ENCODE peak calls at places on chromosomes 3 and 15, in ten cellular contexts. One of them, this sample, is unnamed.

GRCh38 chr3:9951126-9951525 is 1.1 kb downstream of the PRRT3 start:
- DNase-seq in HTR-8/SVneo: no peak
- DNase-seq in endothelial cell: no peak
- DNase-seq in ovary: no peak
- DNase-seq in AML-193: no peak
- DNase-seq in NCI-H1436: no peak
- DNase-seq in T47D: no peak
- DNase-seq in stimulated activated CD4-positive, alpha-beta T cell treated with anti-CD3 and anti-CD28 coated beads, Interleukin-2, amount 100 ng/mL, for 48 hours: peak; percentile 17
- DNase-seq in GM12891: no peak
- DNase-seq in head of caudate nucleus: no peak
- DNase-seq in this sample: no peak

GRCh38 chr15:48366574-48367312 is 35.5 kb downstream of the DUT start:
- DNase-seq in HTR-8/SVneo: no peak
- DNase-seq in T47D: no peak
- DNase-seq in GM12891: no peak
- DNase-seq in ovary: no peak
- DNase-seq in NCI-H1436: no peak
- DNase-seq in endothelial cell: no peak
- DNase-seq in stimulated activated CD4-positive, alpha-beta T cell treated with anti-CD3 and anti-CD28 coated beads, Interleukin-2, amount 100 ng/mL, for 48 hours: no peak
- DNase-seq in head of caudate nucleus: no peak
- DNase-seq in AML-193: no peak
- DNase-seq in this sample: no peak

GRCh38 chr3:105352976-105353375 is 13.7 kb upstream of the ALCAM start:
- DNase-seq in NCI-H1436: no peak
- DNase-seq in endothelial cell: no peak
- DNase-seq in head of caudate nucleus: no peak
- DNase-seq in ovary: no peak
- DNase-seq in AML-193: no peak
- DNase-seq in T47D: no peak
- DNase-seq in HTR-8/SVneo: no peak
- DNase-seq in GM12891: no peak
- DNase-seq in stimulated activated CD4-positive, alpha-beta T cell treated with anti-CD3 and anti-CD28 coated beads, Interleukin-2, amount 100 ng/mL, for 48 hours: no peak
- DNase-seq in this sample: no peak

GRCh38 chr3:113428581-113428980 is 12.7 kb downstream of the CFAP44 start:
- DNase-seq in GM12891: no peak
- DNase-seq in head of caudate nucleus: no peak
- DNase-seq in T47D: no peak
- DNase-seq in endothelial cell: no peak
- DNase-seq in ovary: no peak
- DNase-seq in HTR-8/SVneo: no peak
- DNase-seq in stimulated activated CD4-positive, alpha-beta T cell treated with anti-CD3 and anti-CD28 coated beads, Interleukin-2, amount 100 ng/mL, for 48 hours: no peak
- DNase-seq in AML-193: no peak
- DNase-seq in NCI-H1436: no peak
- DNase-seq in this sample: no peak

GRCh38 chr15:45402955-45403892 is 24.9 kb upstream of the GATM start:
- DNase-seq in T47D: peak; percentile 43
- DNase-seq in GM12891: peak; percentile 23
- DNase-seq in head of caudate nucleus: no peak
- DNase-seq in AML-193: peak; percentile 6
- DNase-seq in NCI-H1436: no peak
- DNase-seq in endothelial cell: peak; percentile 50
- DNase-seq in ovary: no peak
- DNase-seq in HTR-8/SVneo: peak; percentile 11
- DNase-seq in stimulated activated CD4-positive, alpha-beta T cell treated with anti-CD3 and anti-CD28 coated beads, Interleukin-2, amount 100 ng/mL, for 48 hours: peak; percentile 10
- DNase-seq in this sample: no peak

GRCh38 chr3:183435701-183436100 is 7.3 kb upstream of the MCF2L2 start:
- DNase-seq in GM12891: peak; percentile 30
- DNase-seq in head of caudate nucleus: no peak
- DNase-seq in endothelial cell: no peak
- DNase-seq in T47D: no peak
- DNase-seq in HTR-8/SVneo: no peak
- DNase-seq in AML-193: no peak
- DNase-seq in stimulated activated CD4-positive, alpha-beta T cell treated with anti-CD3 and anti-CD28 coated beads, Interleukin-2, amount 100 ng/mL, for 48 hours: no peak
- DNase-seq in NCI-H1436: no peak
- DNase-seq in ovary: no peak
- DNase-seq in this sample: no peak

GRCh38 chr3:73422556-73422955 is 202.2 kb downstream of the PDZRN3 start:
- DNase-seq in AML-193: no peak
- DNase-seq in T47D: no peak
- DNase-seq in HTR-8/SVneo: no peak
- DNase-seq in head of caudate nucleus: no peak
- DNase-seq in endothelial cell: no peak
- DNase-seq in stimulated activated CD4-positive, alpha-beta T cell treated with anti-CD3 and anti-CD28 coated beads, Interleukin-2, amount 100 ng/mL, for 48 hours: no peak
- DNase-seq in ovary: peak; percentile 62
- DNase-seq in NCI-H1436: no peak
- DNase-seq in GM12891: no peak
- DNase-seq in this sample: no peak

GRCh38 chr3:185225080-185225479 is 28.8 kb downstream of the EHHADH start:
- DNase-seq in GM12891: no peak
- DNase-seq in NCI-H1436: no peak
- DNase-seq in T47D: no peak
- DNase-seq in head of caudate nucleus: no peak
- DNase-seq in HTR-8/SVneo: no peak
- DNase-seq in ovary: no peak
- DNase-seq in endothelial cell: no peak
- DNase-seq in stimulated activated CD4-positive, alpha-beta T cell treated with anti-CD3 and anti-CD28 coated beads, Interleukin-2, amount 100 ng/mL, for 48 hours: no peak
- DNase-seq in AML-193: no peak
- DNase-seq in this sample: no peak

GRCh38 chr3:86938706-86939105 is 52.2 kb downstream of the VGLL3 start:
- DNase-seq in GM12891: no peak
- DNase-seq in HTR-8/SVneo: no peak
- DNase-seq in NCI-H1436: no peak
- DNase-seq in endothelial cell: no peak
- DNase-seq in head of caudate nucleus: no peak
- DNase-seq in stimulated activated CD4-positive, alpha-beta T cell treated with anti-CD3 and anti-CD28 coated beads, Interleukin-2, amount 100 ng/mL, for 48 hours: no peak
- DNase-seq in T47D: no peak
- DNase-seq in AML-193: no peak
- DNase-seq in ovary: no peak
- DNase-seq in this sample: no peak

GRCh38 chr15:69472046-69472445 is 19.4 kb downstream of the RPLP1 start:
- DNase-seq in T47D: no peak
- DNase-seq in head of caudate nucleus: no peak
- DNase-seq in stimulated activated CD4-positive, alpha-beta T cell treated with anti-CD3 and anti-CD28 coated beads, Interleukin-2, amount 100 ng/mL, for 48 hours: no peak
- DNase-seq in NCI-H1436: no peak
- DNase-seq in AML-193: no peak
- DNase-seq in HTR-8/SVneo: no peak
- DNase-seq in GM12891: no peak
- DNase-seq in ovary: no peak
- DNase-seq in endothelial cell: no peak
- DNase-seq in this sample: peak; percentile 45

GRCh38 chr3:177525987-177526712 is 328.9 kb upstream of the TBL1XR1 start:
- DNase-seq in head of caudate nucleus: peak; percentile 45
- DNase-seq in stimulated activated CD4-positive, alpha-beta T cell treated with anti-CD3 and anti-CD28 coated beads, Interleukin-2, amount 100 ng/mL, for 48 hours: no peak
- DNase-seq in endothelial cell: no peak
- DNase-seq in HTR-8/SVneo: no peak
- DNase-seq in ovary: no peak
- DNase-seq in AML-193: peak; percentile 84
- DNase-seq in NCI-H1436: no peak
- DNase-seq in T47D: peak; percentile 97
- DNase-seq in GM12891: no peak
- DNase-seq in this sample: no peak

GRCh38 chr3:46483799-46484198 is 14.0 kb upstream of the RTP3 start:
- DNase-seq in endothelial cell: no peak
- DNase-seq in head of caudate nucleus: no peak
- DNase-seq in T47D: no peak
- DNase-seq in GM12891: no peak
- DNase-seq in AML-193: peak; percentile 9
- DNase-seq in ovary: no peak
- DNase-seq in stimulated activated CD4-positive, alpha-beta T cell treated with anti-CD3 and anti-CD28 coated beads, Interleukin-2, amount 100 ng/mL, for 48 hours: no peak
- DNase-seq in HTR-8/SVneo: no peak
- DNase-seq in NCI-H1436: no peak
- DNase-seq in this sample: no peak

GRCh38 chr15:90211440-90212168 is 10.5 kb downstream of the SEMA4B start:
- DNase-seq in HTR-8/SVneo: peak; percentile 66
- DNase-seq in GM12891: no peak
- DNase-seq in endothelial cell: no peak
- DNase-seq in stimulated activated CD4-positive, alpha-beta T cell treated with anti-CD3 and anti-CD28 coated beads, Interleukin-2, amount 100 ng/mL, for 48 hours: no peak
- DNase-seq in head of caudate nucleus: no peak
- DNase-seq in AML-193: no peak
- DNase-seq in ovary: no peak
- DNase-seq in T47D: no peak
- DNase-seq in NCI-H1436: no peak
- DNase-seq in this sample: no peak

GRCh38 chr3:80643421-80643820 is 875.6 kb upstream of the ROBO1 start:
- DNase-seq in NCI-H1436: no peak
- DNase-seq in ovary: no peak
- DNase-seq in GM12891: no peak
- DNase-seq in head of caudate nucleus: no peak
- DNase-seq in T47D: peak; percentile 1
- DNase-seq in AML-193: no peak
- DNase-seq in HTR-8/SVneo: no peak
- DNase-seq in stimulated activated CD4-positive, alpha-beta T cell treated with anti-CD3 and anti-CD28 coated beads, Interleukin-2, amount 100 ng/mL, for 48 hours: no peak
- DNase-seq in endothelial cell: no peak
- DNase-seq in this sample: no peak

This sample was measured in cerebellum.